ENCODE peak calls at places on chromosomes 4 and X, in five cellular contexts. One of them, this sample, is unnamed.

GRCh38 chrX:70998402-70999027 is 67.6 kb upstream of the SLC7A3 start:
- DNase-seq in right lobe of liver: no peak
- DNase-seq in HuH-7.5: no peak
- DNase-seq in stimulated activated CD8-positive, alpha-beta memory T cell treated with anti-CD3 and anti-CD28 coated beads, Interleukin-15, amount 100 ng/mL, for 1 hour: no peak
- DNase-seq in left cardiac atrium: no peak
- DNase-seq in this sample: no peak

GRCh38 chr4:80335554-80336358 is at the start of gene CFAP299:
- DNase-seq in right lobe of liver: peak
- DNase-seq in HuH-7.5: peak
- DNase-seq in stimulated activated CD8-positive, alpha-beta memory T cell treated with anti-CD3 and anti-CD28 coated beads, Interleukin-15, amount 100 ng/mL, for 1 hour: no peak
- DNase-seq in left cardiac atrium: peak
- DNase-seq in this sample: peak

GRCh38 chrX:150983526-150984163 is 510 bp downstream of the HMGB3 start:
- DNase-seq in left cardiac atrium: no peak
- DNase-seq in stimulated activated CD8-positive, alpha-beta memory T cell treated with anti-CD3 and anti-CD28 coated beads, Interleukin-15, amount 100 ng/mL, for 1 hour: no peak
- DNase-seq in right lobe of liver: no peak
- DNase-seq in HuH-7.5: no peak
- DNase-seq in this sample: no peak

GRCh38 chrX:151871244-151871643 is 41.4 kb upstream of the MAGEA4 start:
- DNase-seq in left cardiac atrium: no peak
- DNase-seq in stimulated activated CD8-positive, alpha-beta memory T cell treated with anti-CD3 and anti-CD28 coated beads, Interleukin-15, amount 100 ng/mL, for 1 hour: no peak
- DNase-seq in HuH-7.5: no peak
- DNase-seq in right lobe of liver: no peak
- DNase-seq in this sample: no peak

GRCh38 chr4:76704133-76704881 is 193.6 kb downstream of the SOWAHB start:
- DNase-seq in HuH-7.5: no peak
- DNase-seq in left cardiac atrium: no peak
- DNase-seq in stimulated activated CD8-positive, alpha-beta memory T cell treated with anti-CD3 and anti-CD28 coated beads, Interleukin-15, amount 100 ng/mL, for 1 hour: no peak
- DNase-seq in right lobe of liver: no peak
- DNase-seq in this sample: peak

GRCh38 chrX:84339507-84340364 is 151.7 kb upstream of the RPS6KA6 start:
- DNase-seq in left cardiac atrium: no peak
- DNase-seq in stimulated activated CD8-positive, alpha-beta memory T cell treated with anti-CD3 and anti-CD28 coated beads, Interleukin-15, amount 100 ng/mL, for 1 hour: no peak
- DNase-seq in HuH-7.5: no peak
- DNase-seq in right lobe of liver: no peak
- DNase-seq in this sample: no peak

GRCh38 chrX:47483310-47484268 is 567 bp upstream of the ZNF41 start:
- DNase-seq in right lobe of liver: peak
- DNase-seq in HuH-7.5: peak
- DNase-seq in stimulated activated CD8-positive, alpha-beta memory T cell treated with anti-CD3 and anti-CD28 coated beads, Interleukin-15, amount 100 ng/mL, for 1 hour: no peak
- DNase-seq in left cardiac atrium: peak
- DNase-seq in this sample: no peak

GRCh38 chr4:101086801-101087586 is 260.3 kb downstream of the PPP3CA start:
- DNase-seq in stimulated activated CD8-positive, alpha-beta memory T cell treated with anti-CD3 and anti-CD28 coated beads, Interleukin-15, amount 100 ng/mL, for 1 hour: no peak
- DNase-seq in HuH-7.5: no peak
- DNase-seq in left cardiac atrium: no peak
- DNase-seq in right lobe of liver: no peak
- DNase-seq in this sample: no peak

GRCh38 chrX:11750051-11750450 is 8.0 kb upstream of the MSL3 start:
- DNase-seq in HuH-7.5: no peak
- DNase-seq in stimulated activated CD8-positive, alpha-beta memory T cell treated with anti-CD3 and anti-CD28 coated beads, Interleukin-15, amount 100 ng/mL, for 1 hour: no peak
- DNase-seq in right lobe of liver: no peak
- DNase-seq in left cardiac atrium: no peak
- DNase-seq in this sample: no peak

GRCh38 chr4:155615054-155615887 is 51.4 kb upstream of the GUCY1A1 start:
- DNase-seq in left cardiac atrium: no peak
- DNase-seq in right lobe of liver: no peak
- DNase-seq in HuH-7.5: no peak
- DNase-seq in stimulated activated CD8-positive, alpha-beta memory T cell treated with anti-CD3 and anti-CD28 coated beads, Interleukin-15, amount 100 ng/mL, for 1 hour: no peak
- DNase-seq in this sample: no peak

GRCh38 chr4:188297873-188298272 is 158.6 kb downstream of the TRIML1 start:
- DNase-seq in HuH-7.5: no peak
- DNase-seq in stimulated activated CD8-positive, alpha-beta memory T cell treated with anti-CD3 and anti-CD28 coated beads, Interleukin-15, amount 100 ng/mL, for 1 hour: no peak
- DNase-seq in right lobe of liver: no peak
- DNase-seq in left cardiac atrium: no peak
- DNase-seq in this sample: no peak

GRCh38 chr4:24248674-24249644 is 335.4 kb downstream of the DHX15 start:
- DNase-seq in right lobe of liver: no peak
- DNase-seq in left cardiac atrium: peak
- DNase-seq in HuH-7.5: no peak
- DNase-seq in stimulated activated CD8-positive, alpha-beta memory T cell treated with anti-CD3 and anti-CD28 coated beads, Interleukin-15, amount 100 ng/mL, for 1 hour: no peak
- DNase-seq in this sample: no peak